ENCODE peak calls at places on chromosome 3, in four cellular contexts. One of them, this sample, is unnamed.

GRCh38 chr3:61778095-61778494 is 216.7 kb downstream of the PTPRG start:
- DNase-seq in GM12878: no peak
- DNase-seq in H1: no peak
- DNase-seq in K562: no peak
- DNase-seq in this sample: peak; percentile 13

GRCh38 chr3:47035645-47036044 is 56.2 kb downstream of the NBEAL2 start:
- DNase-seq in GM12878: no peak
- DNase-seq in H1: no peak
- DNase-seq in K562: no peak
- DNase-seq in this sample: peak; percentile 34

GRCh38 chr3:114498779-114499370 is 205.0 kb downstream of the TIGIT start:
- DNase-seq in GM12878: no peak
- DNase-seq in H1: no peak
- DNase-seq in K562: peak; percentile 22
- DNase-seq in this sample: peak; percentile 13

GRCh38 chr3:5105050-5105449 is 17.0 kb upstream of the ARL8B start:
- DNase-seq in GM12878: no peak
- DNase-seq in H1: no peak
- DNase-seq in K562: no peak
- DNase-seq in this sample: no peak

GRCh38 chr3:10180738-10181295 is 16.1 kb downstream of the IRAK2 start:
- DNase-seq in GM12878: no peak
- DNase-seq in H1: no peak
- DNase-seq in K562: no peak
- DNase-seq in this sample: no peak

GRCh38 chr3:185995352-185995751 is 57.5 kb upstream of the TRA2B start:
- DNase-seq in GM12878: no peak
- DNase-seq in H1: no peak
- DNase-seq in K562: no peak
- DNase-seq in this sample: no peak

GRCh38 chr3:99509224-99509623 is 129.2 kb upstream of the COL8A1 start:
- DNase-seq in GM12878: no peak
- DNase-seq in H1: no peak
- DNase-seq in K562: no peak
- DNase-seq in this sample: no peak

GRCh38 chr3:158731938-158732855 is at the start of gene RARRES1:
- DNase-seq in GM12878: no peak
- DNase-seq in H1: peak; percentile 76
- DNase-seq in K562: no peak
- DNase-seq in this sample: no peak

GRCh38 chr3:169218314-169218983 is 445.1 kb downstream of the MECOM start:
- DNase-seq in GM12878: no peak
- DNase-seq in H1: peak; percentile 50
- DNase-seq in K562: no peak
- DNase-seq in this sample: peak; percentile 28

DNA sequence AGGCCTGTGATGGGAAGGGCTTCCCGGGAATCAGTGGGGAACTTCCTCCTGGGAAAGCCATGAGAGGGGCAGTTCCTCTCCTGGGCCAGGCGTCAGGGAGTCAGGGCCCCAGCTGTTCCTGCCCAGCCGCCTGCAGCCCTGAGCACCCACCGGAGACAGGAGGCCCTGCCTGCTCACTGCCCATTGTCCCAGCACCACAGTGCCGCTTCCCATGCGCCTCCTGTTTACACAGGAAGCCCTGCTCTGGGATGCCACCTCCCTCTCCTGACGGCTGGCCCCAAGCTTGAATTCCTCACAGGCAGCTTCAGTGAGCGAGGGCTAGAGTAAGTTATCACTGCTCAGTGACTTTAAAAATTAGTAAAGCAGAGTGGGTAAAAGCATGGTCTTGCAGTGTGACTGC is 16.1 kb downstream of the FOXL2NB start:
- DNase-seq in GM12878: no peak
- DNase-seq in H1: no peak
- DNase-seq in K562: no peak
- DNase-seq in this sample: peak; percentile 26
- TF ChIP-seq RFX5 in GM12878: no peak
- TF ChIP-seq RFX5 in H1: no peak
- TF ChIP-seq RFX5 in K562: no peak
- TF ChIP-seq RFX5 in this sample: no peak

GRCh38 chr3:73536336-73536895 is 88.3 kb downstream of the PDZRN3 start:
- DNase-seq in GM12878: no peak
- DNase-seq in H1: no peak
- DNase-seq in K562: no peak
- DNase-seq in this sample: no peak

GRCh38 chr3:73540969-73541740 is 83.6 kb downstream of the PDZRN3 start:
- DNase-seq in GM12878: no peak
- DNase-seq in H1: no peak
- DNase-seq in K562: no peak
- DNase-seq in this sample: no peak

GRCh38 chr3:73536952-73537351 is 87.8 kb downstream of the PDZRN3 start:
- DNase-seq in GM12878: no peak
- DNase-seq in H1: no peak
- DNase-seq in K562: no peak
- DNase-seq in this sample: no peak

GRCh38 chr3:73535137-73535536 is 89.6 kb downstream of the PDZRN3 start:
- DNase-seq in GM12878: no peak
- DNase-seq in H1: no peak
- DNase-seq in K562: no peak
- DNase-seq in this sample: no peak

DNA sequence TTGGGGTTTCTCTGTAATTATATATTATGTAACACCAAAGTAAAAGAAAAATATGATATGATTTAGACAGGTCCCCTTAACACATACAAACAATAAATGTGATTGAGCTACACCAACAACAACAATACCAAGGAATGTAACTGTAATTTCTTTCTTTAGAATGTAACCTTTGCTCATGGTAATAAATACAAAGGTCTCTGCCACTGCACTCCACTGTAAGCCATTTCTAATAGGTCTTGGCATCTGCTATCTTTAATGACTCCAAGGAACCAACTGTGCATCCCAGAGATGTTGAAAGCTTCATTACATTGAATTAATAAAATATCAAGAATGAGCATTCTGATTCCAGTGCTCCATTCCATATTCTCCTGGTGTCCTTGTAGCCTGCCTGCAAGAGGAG is 88.8 kb downstream of the PDZRN3 start:
- DNase-seq in GM12878: no peak
- DNase-seq in H1: no peak
- DNase-seq in K562: no peak
- DNase-seq in this sample: no peak
- TF ChIP-seq SRF in GM12878: no peak
- TF ChIP-seq SRF in H1: no peak
- TF ChIP-seq SRF in K562: no peak
- TF ChIP-seq SRF in this sample: no peak

GRCh38 chr3:112555535-112556170 is 6.1 kb downstream of the ATG3 start:
- DNase-seq in GM12878: no peak
- DNase-seq in H1: no peak
- DNase-seq in K562: no peak
- DNase-seq in this sample: no peak

GRCh38 chr3:112560330-112560729 is 1.4 kb downstream of the ATG3 start:
- DNase-seq in GM12878: no peak
- DNase-seq in H1: no peak
- DNase-seq in K562: no peak
- DNase-seq in this sample: no peak

GRCh38 chr3:112561693-112562529 is at the start of the genes ATG3 and SLC35A5:
- DNase-seq in GM12878: peak; percentile 96
- DNase-seq in H1: peak; percentile 93
- DNase-seq in K562: peak; percentile 91
- DNase-seq in this sample: peak; percentile 96

GRCh38 chr3:112557980-112558379 is 3.8 kb downstream of the ATG3 start:
- DNase-seq in GM12878: no peak
- DNase-seq in H1: no peak
- DNase-seq in K562: no peak
- DNase-seq in this sample: no peak

GRCh38 chr3:112561085-112561692 is 573 bp downstream of the ATG3 start:
- DNase-seq in GM12878: peak; percentile 34
- DNase-seq in H1: peak; percentile 82
- DNase-seq in K562: peak; percentile 8
- DNase-seq in this sample: peak; percentile 66
- TF ChIP-seq RFX5 in GM12878: no peak
- TF ChIP-seq RFX5 in H1: no peak
- TF ChIP-seq RFX5 in K562: no peak
- TF ChIP-seq RFX5 in this sample: no peak

GRCh38 chr3:57973715-57974477 is 34.3 kb upstream of the FLNB start:
- DNase-seq in GM12878: no peak
- DNase-seq in H1: no peak
- DNase-seq in K562: no peak
- DNase-seq in this sample: no peak

GRCh38 chr3:57968499-57968898 is 39.7 kb upstream of the FLNB start:
- DNase-seq in GM12878: no peak
- DNase-seq in H1: no peak
- DNase-seq in K562: no peak
- DNase-seq in this sample: no peak

GRCh38 chr3:57974796-57975388 is 33.3 kb upstream of the FLNB start:
- DNase-seq in GM12878: no peak
- DNase-seq in H1: no peak
- DNase-seq in K562: peak; percentile 35
- DNase-seq in this sample: peak; percentile 96

GRCh38 chr3:57971975-57972374 is 36.2 kb upstream of the FLNB start:
- DNase-seq in GM12878: no peak
- DNase-seq in H1: no peak
- DNase-seq in K562: no peak
- DNase-seq in this sample: no peak

GRCh38 chr3:57972421-57973111 is 35.7 kb upstream of the FLNB start:
- DNase-seq in GM12878: no peak
- DNase-seq in H1: no peak
- DNase-seq in K562: no peak
- DNase-seq in this sample: no peak
- TF ChIP-seq SRF in GM12878: no peak
- TF ChIP-seq SRF in H1: no peak
- TF ChIP-seq SRF in K562: no peak
- TF ChIP-seq SRF in this sample: no peak

GRCh38 chr3:33130144-33130543 is 16.3 kb downstream of the CRTAP start:
- DNase-seq in GM12878: no peak
- DNase-seq in H1: no peak
- DNase-seq in K562: no peak
- DNase-seq in this sample: no peak

GRCh38 chr3:33132019-33132360 is 18.2 kb downstream of the CRTAP start:
- DNase-seq in GM12878: no peak
- DNase-seq in H1: no peak
- DNase-seq in K562: no peak
- DNase-seq in this sample: no peak

GRCh38 chr3:33131328-33132018 is 17.7 kb downstream of the CRTAP start:
- DNase-seq in GM12878: no peak
- DNase-seq in H1: peak; percentile 64
- DNase-seq in K562: peak; percentile 72
- DNase-seq in this sample: peak; percentile 66

GRCh38 chr3:33125840-33126239 is 12.0 kb downstream of the CRTAP start:
- DNase-seq in GM12878: no peak
- DNase-seq in H1: no peak
- DNase-seq in K562: no peak
- DNase-seq in this sample: no peak

GRCh38 chr3:33128706-33129105 is 14.9 kb downstream of the CRTAP start:
- DNase-seq in GM12878: no peak
- DNase-seq in H1: no peak
- DNase-seq in K562: no peak
- DNase-seq in this sample: no peak
- TF ChIP-seq RFX5 in GM12878: no peak
- TF ChIP-seq RFX5 in H1: no peak
- TF ChIP-seq RFX5 in K562: no peak
- TF ChIP-seq RFX5 in this sample: no peak

This sample was measured in HepG2.